ENCODE peak calls at places on chromosomes 3 and 15, in four cellular contexts. L, C, X and D are unnamed samples.

GRCh38 chr3:29240248-29240647 is 40.6 kb upstream of the RBMS3 start:
- DNase-seq in L (no peak), C (no peak), X (no peak), D (no peak)

GRCh38 chr3:189157232-189158007 is 14.4 kb upstream of the TPRG1 start:
- DNase-seq in L (no peak), C (no peak), X (no peak), D (no peak)

GRCh38 chr15:48855501-48856440 is 22.2 kb upstream of the EID1 start:
- DNase-seq in L (peak), C (peak), X (no peak), D (no peak)

GRCh38 chr3:194521514-194522260 is 34.9 kb upstream of the ATP13A3 start:
- DNase-seq in L (no peak), C (no peak), X (no peak), D (no peak)

GRCh38 chr3:24416224-24416623 is 78.4 kb downstream of the THRB start:
- DNase-seq in L (no peak), C (no peak), X (no peak), D (no peak)

GRCh38 chr15:65032823-65033537 is 3.5 kb upstream of the MTFMT start:
- DNase-seq in L (peak), C (peak), X (peak), D (peak)

GRCh38 chr15:62857411-62857853 is 185.1 kb upstream of the TPM1 start:
- DNase-seq in L (no peak), C (no peak), X (no peak), D (no peak)

GRCh38 chr3:115325539-115325938 is 178.5 kb upstream of the ZBTB20 start:
- DNase-seq in L (peak), C (no peak), X (peak), D (no peak)

GRCh38 chr15:59688383-59688887 is 685 bp downstream of the BNIP2 start:
- DNase-seq in L (peak), C (peak), X (no peak), D (no peak)

GRCh38 chr15:59688888-59689625 is at the start of gene BNIP2:
- DNase-seq in L (peak), C (peak), X (peak), D (peak)

GRCh38 chr15:59687831-59688230 is 1.3 kb downstream of the BNIP2 start:
- DNase-seq in L (peak), C (no peak), X (no peak), D (no peak)

GRCh38 chr15:59686389-59686788 is 2.7 kb downstream of the BNIP2 start:
- DNase-seq in L (no peak), C (no peak), X (no peak), D (no peak)

DNA sequence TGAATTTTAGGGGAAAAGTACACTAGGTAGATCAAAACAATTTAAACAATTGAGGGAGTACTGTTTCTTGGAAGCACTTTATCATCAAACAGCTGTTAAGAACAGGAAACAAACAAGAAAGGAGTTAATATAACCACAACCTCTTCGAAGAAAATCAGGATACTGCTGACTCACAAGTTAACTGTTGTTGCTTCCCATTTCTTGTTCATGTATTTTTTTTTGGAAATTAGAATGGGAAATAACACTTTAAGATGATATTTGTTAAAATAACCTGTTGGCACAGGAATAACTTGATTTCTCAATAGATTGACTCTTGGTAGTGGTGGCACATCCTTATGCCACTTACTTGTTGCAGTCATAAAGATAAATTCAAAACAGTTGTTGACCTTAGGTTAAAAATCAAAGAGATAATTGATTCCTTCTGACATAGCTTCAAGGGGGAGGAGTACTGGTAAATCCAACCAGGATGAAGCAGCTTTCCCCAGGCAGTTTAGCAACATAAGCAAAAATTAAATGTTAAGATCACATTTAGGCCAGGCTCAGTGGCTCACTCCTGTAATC is 3.3 kb downstream of the BNIP2 start:
- DNase-seq in L (no peak), C (no peak), X (no peak), D (no peak)
- H3K27ac ChIP-seq in L (no peak), C (no peak), X (peak), D (peak)

DNA sequence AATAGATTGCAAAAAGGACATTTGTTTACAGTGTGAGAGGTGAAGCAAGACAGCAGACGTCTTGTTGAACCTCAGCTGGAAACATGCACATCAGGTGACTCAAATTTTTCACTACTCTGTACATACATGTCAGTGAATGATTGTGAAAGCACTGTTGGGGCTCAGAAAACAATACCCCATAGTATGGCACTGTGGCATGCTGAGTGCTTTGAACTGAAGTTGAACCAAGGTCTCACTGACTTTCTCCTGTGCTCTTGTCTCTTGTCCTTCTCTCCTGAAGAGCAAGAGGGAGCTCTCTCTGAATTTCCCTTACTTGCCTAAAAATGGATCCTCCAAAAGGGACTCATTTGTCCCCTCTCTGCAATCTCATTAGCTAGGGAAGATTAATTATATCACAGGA is 24.5 kb upstream of the NEDD4 start:
- DNase-seq in L (peak), C (no peak), X (no peak), D (no peak)
- TF ChIP-seq CTCF in L (peak), C (no peak), X (peak), D (peak)

DNA sequence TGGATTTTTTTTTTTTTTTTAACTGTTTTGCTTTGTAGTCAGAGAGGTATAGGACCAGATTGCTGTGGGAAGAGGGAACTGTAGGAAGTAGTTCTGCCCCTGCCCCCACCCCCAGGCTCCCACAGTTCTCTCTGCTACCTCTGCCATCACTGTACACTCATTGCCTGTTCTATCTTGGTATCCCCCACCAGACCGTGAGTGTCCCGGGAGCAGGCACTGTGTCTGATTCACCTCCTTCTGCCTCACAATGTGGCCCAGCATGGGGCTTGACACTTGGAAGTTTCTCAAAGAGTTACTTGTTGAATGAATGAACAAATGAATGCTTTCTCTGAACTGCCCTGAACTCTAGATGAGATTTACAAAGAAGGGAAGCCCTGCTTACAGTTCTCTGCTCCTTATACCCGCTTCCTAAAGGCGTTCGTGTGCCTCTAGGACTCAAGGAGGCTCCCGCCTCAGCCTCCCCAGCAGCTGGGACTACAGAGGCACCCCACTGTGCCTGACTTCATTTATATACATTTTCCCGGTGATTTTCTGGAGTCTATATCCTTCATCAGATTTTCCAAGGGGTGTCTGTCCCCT is 27.1 kb upstream of the PIK3CB start:
- DNase-seq in L (no peak), C (peak), X (no peak), D (no peak)
- TF ChIP-seq TCF7L2 in L (no peak), C (no peak), X (no peak), D (no peak)

DNA sequence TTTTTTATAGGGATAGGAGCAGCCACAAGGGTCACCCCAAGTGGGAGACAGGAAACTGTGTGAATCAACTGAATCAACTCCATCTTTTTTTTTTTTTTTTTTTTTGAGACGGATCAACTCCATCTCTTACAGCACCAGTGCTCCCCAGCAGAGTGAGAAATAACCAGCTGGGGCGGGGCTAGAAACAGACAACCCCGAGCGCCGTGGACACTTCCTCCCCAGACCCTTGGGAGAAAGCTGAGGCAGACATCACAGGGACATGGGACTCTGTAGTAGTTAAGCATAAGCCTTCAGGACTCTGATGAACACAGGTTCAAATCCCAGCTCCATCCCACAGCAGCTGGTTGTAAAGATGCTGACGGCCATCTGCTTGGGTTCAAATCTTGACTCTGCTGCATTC is 75.4 kb downstream of the PRICKLE2 start:
- DNase-seq in L (no peak), C (no peak), X (no peak), D (no peak)
- H3K27ac ChIP-seq in L (no peak), C (no peak), X (no peak), D (no peak)

DNA sequence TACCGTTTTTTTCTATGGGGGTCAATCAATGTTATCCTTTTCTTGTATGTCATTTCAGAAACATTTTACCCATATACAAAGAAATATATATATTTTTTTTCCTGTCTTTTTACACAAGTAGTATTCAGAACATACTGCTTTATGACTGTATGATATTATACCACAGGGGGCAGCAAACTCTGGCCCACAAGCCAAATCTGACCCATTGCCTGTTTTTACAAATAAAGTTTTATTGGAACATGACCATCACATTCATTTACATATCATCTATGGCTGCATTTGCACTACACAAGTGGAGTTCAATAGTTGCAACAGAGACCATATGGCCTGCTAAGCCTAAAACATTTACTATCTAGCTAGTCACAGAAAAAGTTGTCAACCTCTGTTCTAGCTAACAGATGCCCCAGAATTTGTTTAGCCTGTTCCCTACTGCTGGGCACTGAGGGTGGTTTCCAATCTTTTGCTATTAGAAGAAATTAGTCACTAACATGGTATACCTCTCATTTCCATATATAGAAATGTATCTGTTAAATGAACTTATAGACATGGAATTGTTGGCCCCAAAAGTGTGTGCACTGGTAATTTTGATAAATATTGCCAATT is 57.7 kb downstream of the BFSP2 start:
- DNase-seq in L (no peak), C (peak), X (peak), D (no peak)
- TF ChIP-seq CTCF in L (peak), C (peak), X (no peak), D (peak)

GRCh38 chr15:43957724-43958123 is 130.9 kb downstream of the WDR76 start:
- DNase-seq in L (no peak), C (no peak), X (no peak), D (no peak)

GRCh38 chr15:43950551-43950950 is 123.7 kb downstream of the WDR76 start:
- DNase-seq in L (no peak), C (no peak), X (no peak), D (no peak)

GRCh38 chr15:43955140-43955539 is 128.3 kb downstream of the WDR76 start:
- DNase-seq in L (no peak), C (no peak), X (no peak), D (no peak)

GRCh38 chr15:43953402-43953801 is 126.6 kb downstream of the WDR76 start:
- DNase-seq in L (no peak), C (no peak), X (no peak), D (no peak)

DNA sequence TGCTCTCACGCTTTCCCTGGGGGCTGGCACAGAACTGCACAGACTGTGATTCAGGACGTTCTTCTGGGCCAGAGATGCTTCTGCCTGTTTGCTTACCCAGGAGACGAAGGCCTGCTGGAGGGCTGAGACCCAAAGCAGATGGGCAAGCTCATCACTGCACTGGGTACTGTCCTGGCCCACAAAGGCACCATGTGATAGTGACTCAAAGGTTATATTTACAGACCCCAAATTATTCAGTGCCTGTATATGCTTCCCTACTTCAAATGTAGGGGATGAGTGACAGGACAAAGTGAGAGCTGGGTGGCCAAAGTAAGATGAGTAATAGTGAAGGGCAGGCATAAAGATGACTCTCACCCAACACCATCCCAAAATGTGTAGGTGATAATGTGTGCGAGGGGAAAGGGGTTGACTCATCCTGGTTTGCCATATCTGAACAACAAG is 127.4 kb downstream of the WDR76 start:
- DNase-seq in L (no peak), C (no peak), X (no peak), D (no peak)
- TF ChIP-seq TCF7L2 in L (no peak), C (no peak), X (no peak), D (no peak)

GRCh38 chr15:47717036-47717611 is at the start of gene SEMA6D:
- DNase-seq in L (peak), C (no peak), X (no peak), D (no peak)
- H3K27ac ChIP-seq in L (no peak), C (no peak), X (no peak), D (no peak)